ENCODE peak calls at places on chromosomes 7 and 10, in four cellular contexts. O is HepG2, K is K562, T is GM12878. Z is an unnamed sample.

GRCh38 chr7:151626422-151627115 is 106.9 kb upstream of the RHEB start:
- DNase-seq in O (peak; percentile 45), K (no peak), T (no peak), Z (peak; percentile 61)

GRCh38 chr7:30521532-30521931 is 16.9 kb upstream of the GGCT start:
- DNase-seq in O (no peak), K (no peak), T (no peak), Z (no peak)

GRCh38 chr7:155201325-155202087 is 96.2 kb upstream of the INSIG1 start:
- DNase-seq in O (no peak), K (no peak), T (no peak), Z (no peak)

GRCh38 chr10:89421018-89421476 is 6.7 kb downstream of the IFIT5 start:
- DNase-seq in O (no peak), K (no peak), T (no peak), Z (no peak)

GRCh38 chr10:43057831-43058340 is 19.0 kb upstream of the RET start:
- DNase-seq in O (no peak), K (no peak), T (no peak), Z (no peak)

GRCh38 chr7:2512179-2512644 is 7.4 kb upstream of the LFNG start:
- DNase-seq in O (no peak), K (no peak), T (no peak), Z (no peak)

GRCh38 chr7:29485376-29486190 is 78.1 kb upstream of the PRR15 start:
- DNase-seq in O (peak; percentile 77), K (no peak), T (no peak), Z (no peak)

GRCh38 chr10:73218466-73219191 is 28.4 kb downstream of the DNAJC9 start:
- DNase-seq in O (peak; percentile 35), K (peak; percentile 58), T (no peak), Z (peak; percentile 46)

GRCh38 chr7:152366662-152367061 is 69.1 kb downstream of the KMT2C start:
- DNase-seq in O (no peak), K (no peak), T (no peak), Z (no peak)

GRCh38 chr7:25069900-25070443 is 55.1 kb downstream of the CYCS start:
- DNase-seq in O (peak; percentile 64), K (peak; percentile 74), T (no peak), Z (peak; percentile 76)

GRCh38 chr7:136009488-136010079 is 32.4 kb upstream of the MTPN start:
- DNase-seq in O (peak; percentile 16), K (peak; percentile 56), T (no peak), Z (peak; percentile 45)

GRCh38 chr7:29839302-29839701 is 33.0 kb downstream of the WIPF3 start:
- DNase-seq in O (peak; percentile 15), K (peak; percentile 53), T (no peak), Z (peak; percentile 25)

GRCh38 chr10:96497391-96497790 is 16.3 kb downstream of the TLL2 start:
- DNase-seq in O (no peak), K (no peak), T (no peak), Z (no peak)

GRCh38 chr10:124705817-124706461 is 38.2 kb downstream of the FAM53B start:
- DNase-seq in O (no peak), K (no peak), T (no peak), Z (no peak)

GRCh38 chr7:37173655-37174054 is 275.0 kb downstream of the ELMO1 start:
- DNase-seq in O (no peak), K (no peak), T (no peak), Z (no peak)

GRCh38 chr7:4610768-4611467 is 71.2 kb upstream of the FOXK1 start:
- DNase-seq in O (peak; percentile 74), K (peak; percentile 59), T (peak; percentile 39), Z (peak; percentile 68)

GRCh38 chr7:92255308-92255707 is 9.5 kb downstream of the ANKIB1 start:
- DNase-seq in O (no peak), K (no peak), T (no peak), Z (no peak)

GRCh38 chr10:51707392-51707791 is 8.0 kb upstream of the CSTF2T start:
- DNase-seq in O (no peak), K (no peak), T (no peak), Z (no peak)

GRCh38 chr10:69731184-69731583 is 70.5 kb upstream of the COL13A1 start:
- DNase-seq in O (no peak), K (no peak), T (no peak), Z (no peak)

GRCh38 chr7:78326870-78327269 is 528.3 kb downstream of the PHTF2 start:
- DNase-seq in O (no peak), K (no peak), T (no peak), Z (no peak)

GRCh38 chr7:138834583-138834982 is 36.6 kb upstream of the ATP6V0A4 start:
- DNase-seq in O (no peak), K (no peak), T (no peak), Z (no peak)

GRCh38 chr7:30285531-30286284 is 1.3 kb downstream of the ZNRF2 start:
- DNase-seq in O (peak; percentile 34), K (no peak), T (no peak), Z (no peak)

GRCh38 chr10:47027812-47028260 is 116.6 kb downstream of the PTPN20 start:
- DNase-seq in O (no peak), K (no peak), T (no peak), Z (no peak)

GRCh38 chr7:115679976-115680375 is 350.6 kb downstream of the TFEC start:
- DNase-seq in O (peak; percentile 58), K (no peak), T (peak; percentile 5), Z (peak; percentile 48)

GRCh38 chr10:48582970-48583369 is 21.9 kb downstream of the ARHGAP22 start:
- DNase-seq in O (no peak), K (no peak), T (no peak), Z (no peak)

GRCh38 chr7:2195403-2196246 is 37.1 kb downstream of the MAD1L1 start:
- DNase-seq in O (no peak), K (no peak), T (no peak), Z (no peak)

GRCh38 chr10:35552622-35553342 is 52.4 kb upstream of the GJD4 start:
- DNase-seq in O (no peak), K (no peak), T (no peak), Z (no peak)

DNA sequence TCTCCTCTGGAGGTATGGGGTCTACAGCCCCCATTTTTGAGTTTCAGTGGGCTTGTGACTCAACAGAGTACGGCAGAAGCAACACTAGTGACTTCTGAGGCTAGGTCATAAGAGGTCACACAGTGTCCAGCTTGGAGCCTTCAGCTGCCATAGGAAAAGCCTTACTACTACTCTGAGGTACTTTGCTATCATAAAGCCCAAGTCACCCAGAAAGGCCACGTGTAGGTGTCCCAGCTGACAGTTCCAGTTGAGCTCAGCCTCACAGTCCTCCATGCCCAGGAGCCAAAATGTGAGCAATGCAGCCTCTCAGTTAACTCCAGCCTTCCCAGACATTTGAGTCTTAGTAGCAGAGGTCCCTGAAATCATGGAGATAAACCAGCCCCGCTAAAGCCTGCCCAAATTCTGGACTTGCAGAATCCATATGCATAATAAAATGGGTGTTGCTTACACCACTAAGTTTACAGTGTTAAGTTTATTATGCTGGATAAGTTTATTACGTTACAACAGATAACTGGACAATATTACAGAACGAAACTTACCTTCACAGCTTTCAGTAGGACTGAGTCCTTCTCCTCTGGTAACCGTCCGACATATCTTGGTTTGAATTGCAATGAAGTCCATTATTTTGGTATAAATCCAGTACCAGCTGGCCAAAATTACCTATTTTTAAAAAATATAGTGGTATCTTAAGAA is 181.1 kb downstream of the AVL9 start:
- DNase-seq in O (no peak), K (no peak), T (no peak), Z (no peak)
- TF ChIP-seq BHLHE40 in O (no peak), K (no peak), T (no peak), Z (no peak)

GRCh38 chr10:12533151-12533550 is 183.8 kb downstream of the CAMK1D start:
- DNase-seq in O (no peak), K (no peak), T (no peak), Z (no peak)

GRCh38 chr10:12533723-12534122 is 184.4 kb downstream of the CAMK1D start:
- DNase-seq in O (no peak), K (no peak), T (no peak), Z (no peak)

GRCh38 chr10:12535656-12536055 is 186.3 kb downstream of the CAMK1D start:
- DNase-seq in O (no peak), K (no peak), T (no peak), Z (no peak)

GRCh38 chr10:12531305-12531738 is 182.0 kb downstream of the CAMK1D start:
- DNase-seq in O (no peak), K (no peak), T (no peak), Z (no peak)

DNA sequence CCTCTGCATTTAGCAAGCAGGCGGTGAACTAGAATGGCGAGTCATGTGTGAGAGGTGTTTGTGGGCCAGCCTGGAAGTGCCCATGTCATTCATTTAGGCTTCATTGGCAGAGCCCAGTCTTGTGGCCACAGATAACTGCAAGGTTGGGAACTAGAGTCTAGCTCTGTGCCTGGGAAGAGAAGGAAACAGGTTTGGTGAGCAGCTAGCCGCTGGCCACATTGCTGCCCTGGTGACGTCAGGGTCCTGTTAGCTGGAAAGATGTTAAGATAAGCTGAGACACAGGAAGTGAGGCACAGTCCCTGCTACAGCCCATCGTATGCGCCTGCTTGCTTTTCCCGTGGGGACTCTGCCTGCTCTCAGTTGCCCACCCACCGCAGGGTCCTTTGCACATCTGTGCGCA is 185.5 kb downstream of the CAMK1D start:
- DNase-seq in O (no peak), K (no peak), T (no peak), Z (no peak)
- TF ChIP-seq FOXM1 in O (no peak), K (no peak), T (no peak), Z (no peak)

GRCh38 chr7:73533742-73534141 is 11.6 kb upstream of the BAZ1B start:
- DNase-seq in O (no peak), K (no peak), T (no peak), Z (no peak)
- TF ChIP-seq SP1 in O (no peak), K (no peak), T (no peak), Z (no peak)

GRCh38 chr10:111018021-111018420 is 58.8 kb upstream of the ADRA2A start:
- DNase-seq in O (no peak), K (no peak), T (no peak), Z (no peak)

GRCh38 chr10:111017093-111017492 is 59.7 kb upstream of the ADRA2A start:
- DNase-seq in O (no peak), K (no peak), T (no peak), Z (no peak)

GRCh38 chr10:111023060-111023459 is 53.8 kb upstream of the ADRA2A start:
- DNase-seq in O (no peak), K (no peak), T (no peak), Z (no peak)
- TF ChIP-seq BHLHE40 in O (no peak), K (no peak), T (no peak), Z (no peak)

Z was measured in HEK293T.